ENCODE peak calls at places on chromosomes 5 and 9, in five cellular contexts. O is Panc1, Y is pancreas, B is esophagus muscularis mucosa, D is heart left ventricle. Q is an unnamed sample.

GRCh38 chr5:139335811-139336210 is 5.8 kb upstream of the PAIP2 start:
- DNase-seq in O (no peak), Y (no peak), B (no peak), D (no peak), Q (no peak)

GRCh38 chr9:69546265-69546664 is 125.9 kb downstream of the APBA1 start:
- DNase-seq in O (no peak), Y (no peak), B (no peak), D (no peak), Q (no peak)

GRCh38 chr9:128555180-128555721 is 2.9 kb downstream of the SPTAN1 start:
- DNase-seq in O (peak; percentile 47), Y (no peak), B (no peak), D (no peak), Q (peak; percentile 39)

GRCh38 chr9:123996731-123997421 is 14.7 kb upstream of the LHX2 start:
- DNase-seq in O (no peak), Y (no peak), B (no peak), D (no peak), Q (peak; percentile 36)

GRCh38 chr5:78979899-78980298 is 5.2 kb downstream of the ARSB start:
- DNase-seq in O (no peak), Y (no peak), B (no peak), D (no peak), Q (no peak)

GRCh38 chr5:149228610-149229297 is 42.9 kb upstream of the AFAP1L1 start:
- DNase-seq in O (peak; percentile 38), Y (no peak), B (no peak), D (peak; percentile 68), Q (peak; percentile 49)

GRCh38 chr9:125961037-125961436 is 213.9 kb downstream of the PBX3 start:
- DNase-seq in O (no peak), Y (no peak), B (no peak), D (no peak), Q (no peak)

GRCh38 chr9:87678650-87679355 is 47.1 kb upstream of the CTSL start:
- DNase-seq in O (no peak), Y (no peak), B (peak; percentile 92), D (peak; percentile 64), Q (peak; percentile 54)

GRCh38 chr5:79011219-79011836 is 26.2 kb upstream of the ARSB start:
- DNase-seq in O (no peak), Y (no peak), B (no peak), D (no peak), Q (no peak)

GRCh38 chr5:7825630-7826029 is 25.3 kb downstream of the CFAP90 start:
- DNase-seq in O (no peak), Y (no peak), B (no peak), D (no peak), Q (no peak)

GRCh38 chr5:168987540-168988300 is 313.2 kb downstream of the SLIT3 start:
- DNase-seq in O (peak; percentile 57), Y (peak; percentile 69), B (no peak), D (peak; percentile 67), Q (peak; percentile 70)

GRCh38 chr5:67416986-67417385 is 220.4 kb upstream of the CD180 start:
- DNase-seq in O (no peak), Y (no peak), B (no peak), D (no peak), Q (no peak)

GRCh38 chr5:52822437-52822836 is 34.7 kb downstream of the ITGA1 start:
- DNase-seq in O (no peak), Y (no peak), B (no peak), D (peak; percentile 92), Q (no peak)

DNA sequence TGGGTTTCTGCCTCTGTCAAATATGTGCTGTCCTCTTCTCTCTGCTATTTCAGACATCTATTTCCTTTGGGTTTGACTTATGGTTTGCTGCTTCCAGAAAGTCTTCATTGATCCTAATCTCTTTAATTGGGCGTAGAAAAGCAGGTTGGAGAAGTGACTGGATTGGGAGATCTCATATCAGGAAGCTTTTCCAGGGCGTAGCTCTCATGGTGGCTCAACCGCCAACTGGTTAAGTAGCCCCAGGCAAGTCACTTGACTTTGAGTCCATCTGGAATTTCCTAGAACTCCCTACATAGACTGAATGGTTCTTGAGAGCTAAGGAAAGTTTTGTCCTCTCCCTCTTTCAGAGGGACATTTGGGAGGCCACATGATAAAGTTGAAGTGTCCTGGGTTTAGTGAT is 192.3 kb upstream of the GLRA1 start:
- DNase-seq in O (no peak), Y (no peak), B (no peak), D (no peak), Q (no peak)
- H3K4me3 ChIP-seq in O (no peak overlapping the region), Y (no peak overlapping the region), B (no peak overlapping the region), D (no peak overlapping the region), Q (no peak overlapping the region)

GRCh38 chr5:28305891-28306290 is 1267.5 kb upstream of the CDH9 start:
- DNase-seq in O (no peak), Y (no peak), B (no peak), D (no peak), Q (no peak)

GRCh38 chr5:28313543-28314334 is 1275.4 kb upstream of the CDH9 start:
- DNase-seq in O (no peak), Y (no peak), B (no peak), D (no peak), Q (no peak)

DNA sequence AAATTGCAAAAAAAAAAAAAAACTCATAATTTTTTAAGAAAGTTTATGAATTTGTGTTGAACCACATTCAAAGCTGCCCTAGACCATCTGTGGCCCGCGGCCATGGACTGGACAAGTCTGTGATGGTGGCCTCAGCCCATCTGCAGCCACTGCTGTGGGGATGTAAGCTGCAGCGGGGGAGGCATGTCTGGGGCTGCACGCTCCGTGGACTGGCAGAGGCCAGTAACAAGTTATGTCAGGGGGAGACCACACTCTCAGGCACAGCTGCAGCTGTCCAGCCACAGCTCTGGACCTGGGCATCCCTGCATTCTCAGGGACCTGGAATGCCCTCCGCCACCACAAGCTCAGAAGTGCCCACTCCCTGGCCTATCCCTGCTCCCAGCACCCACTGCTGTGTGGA is 1272.3 kb upstream of the CDH9 start:
- DNase-seq in O (no peak), Y (peak; percentile 24), B (no peak), D (no peak), Q (no peak)
- H3K4me1 ChIP-seq in O (peaks cover 2% of the 10 kb centered on the region), Y (no peaks in the 10 kb centered on the region), B (no peaks in the 10 kb centered on the region), D (no peaks in the 10 kb centered on the region), Q (no peaks in the 10 kb centered on the region)

GRCh38 chr5:115600771-115601170 is 1.5 kb downstream of the TICAM2 start:
- DNase-seq in O (no peak), Y (no peak), B (no peak), D (no peak), Q (no peak)

GRCh38 chr5:115599502-115599901 is 2.8 kb downstream of the TICAM2 start:
- DNase-seq in O (no peak), Y (no peak), B (no peak), D (peak; percentile 53), Q (no peak)

GRCh38 chr5:115602585-115603125 is 376 bp upstream of the TICAM2 start:
- DNase-seq in O (no peak), Y (no peak), B (no peak), D (no peak), Q (no peak)

GRCh38 chr5:115599924-115600323 is 2.4 kb downstream of the TICAM2 start:
- DNase-seq in O (no peak), Y (no peak), B (no peak), D (no peak), Q (no peak)

DNA sequence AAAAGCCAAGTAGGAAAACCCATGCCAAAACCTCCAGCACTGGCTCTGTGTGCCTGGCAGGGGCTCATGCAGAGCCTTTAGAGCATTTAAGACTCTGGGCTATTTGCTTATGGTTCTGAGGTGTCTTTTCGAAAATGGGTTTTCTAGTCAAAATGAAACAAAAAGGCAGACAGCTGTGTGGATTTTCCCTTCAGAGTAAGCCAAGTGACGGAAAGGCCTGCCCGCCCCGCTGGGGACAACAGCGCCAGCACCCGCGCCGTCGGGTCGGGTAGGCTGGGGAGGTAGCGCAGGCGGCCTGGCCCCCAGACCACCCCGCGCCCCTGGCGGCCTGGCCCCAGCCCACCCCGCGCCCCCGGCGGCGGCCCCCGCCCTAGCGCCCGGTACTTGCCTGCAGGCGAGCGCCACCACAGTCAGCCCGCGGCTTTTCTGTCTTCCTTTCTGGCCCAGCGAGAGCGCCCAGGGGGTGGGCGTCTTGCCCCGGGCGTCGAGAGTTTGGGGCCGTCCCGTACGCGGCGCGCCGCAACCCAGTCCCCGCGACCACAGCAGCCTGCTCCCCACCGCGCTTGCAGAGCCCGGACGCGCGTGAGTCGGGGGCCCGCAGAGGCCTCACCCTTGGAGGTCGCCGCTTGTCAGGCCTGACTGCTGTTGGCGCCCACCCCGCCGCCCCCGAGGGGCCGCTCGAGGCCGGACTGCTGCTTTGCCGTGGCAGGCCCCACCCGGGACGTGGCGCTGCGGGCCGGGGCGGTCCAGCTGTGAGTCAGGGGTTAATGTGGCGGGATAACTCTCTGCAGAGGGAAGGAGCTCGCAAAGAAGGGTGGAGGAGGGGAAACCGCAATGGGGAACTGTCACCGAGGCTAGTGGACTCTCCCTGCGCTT is at the start of gene TICAM2:
- DNase-seq in O (no peak), Y (peak; percentile 84), B (no peak), D (peak; percentile 80), Q (peak; percentile 69)
- TF ChIP-seq CTCF in O (peak; percentile 49), Y (peak; percentile 16), B (no peak), D (peak; percentile 50), Q (peak; percentile 10)

DNA sequence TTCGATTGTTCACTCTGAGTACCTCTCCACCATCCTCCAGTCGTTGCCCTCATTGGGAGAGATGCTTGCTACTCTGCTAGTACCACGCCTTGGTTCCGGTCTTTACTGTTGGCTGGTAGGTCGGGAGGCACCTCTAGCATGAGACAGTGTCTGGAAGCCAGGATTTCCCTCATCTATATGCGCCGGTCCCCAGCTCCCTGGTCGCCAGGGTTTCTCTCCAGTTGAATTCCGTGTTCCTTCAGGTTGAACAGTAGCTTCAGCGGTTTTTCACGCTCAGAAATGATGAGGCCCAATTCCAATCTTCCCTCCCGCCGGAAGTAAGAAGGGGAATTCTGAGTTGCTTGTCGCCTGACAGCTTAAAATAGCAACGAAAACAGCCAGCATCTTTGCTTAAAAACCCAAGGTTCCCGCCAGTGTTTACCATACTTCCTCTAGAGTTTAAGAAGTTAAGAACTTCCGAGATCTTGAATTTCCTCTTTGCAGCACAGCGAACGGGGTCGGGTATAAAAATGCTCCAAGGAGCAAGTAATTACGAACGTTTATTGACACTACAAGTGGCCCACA is 1.3 kb upstream of the ST8SIA4 start:
- DNase-seq in O (no peak), Y (no peak), B (no peak), D (peak; percentile 29), Q (peak; percentile 32)
- H3K4me3 ChIP-seq in O (no peak overlapping the region), Y (peak overlapping the region; percentile 22), B (peak overlapping the region; percentile 56), D (peak overlapping the region; percentile 67), Q (peak overlapping the region; percentile 35)

DNA sequence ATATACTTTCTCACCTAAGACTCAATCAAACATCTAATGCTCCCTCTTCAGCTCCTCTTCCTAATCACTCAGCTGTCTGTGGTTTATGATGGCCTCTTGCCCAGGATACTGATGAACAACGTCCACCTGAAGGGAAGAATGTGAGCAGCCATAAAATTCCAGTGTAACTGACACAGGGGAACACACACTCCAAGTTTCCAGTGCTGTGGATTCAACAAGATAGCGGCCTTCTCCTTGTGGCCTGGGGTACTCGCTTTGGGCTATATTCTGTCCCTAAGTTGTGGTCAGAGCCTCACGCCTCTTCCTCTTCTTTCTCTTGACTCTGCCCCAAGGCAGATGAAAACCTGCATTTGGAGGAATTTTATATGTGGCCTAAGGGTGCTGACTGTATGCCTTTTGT is 11.7 kb downstream of the B4GALT1 start:
- DNase-seq in O (no peak), Y (no peak), B (no peak), D (no peak), Q (no peak)
- H3K4me1 ChIP-seq in O (peaks cover 62% of the 10 kb centered on the region), Y (peaks cover 11% of the 10 kb centered on the region), B (peaks cover 77% of the 10 kb centered on the region), D (peaks cover 69% of the 10 kb centered on the region), Q (peaks cover 68% of the 10 kb centered on the region)

GRCh38 chr9:136838314-136839228 is 3.7 kb upstream of the AJM1 start:
- DNase-seq in O (no peak), Y (peak; percentile 72), B (no peak), D (no peak), Q (no peak)
- TF ChIP-seq CTCF in O (no peak), Y (no peak), B (no peak), D (no peak), Q (no peak)

GRCh38 chr9:137126786-137127185 is 12.2 kb upstream of the GRIN1 start:
- DNase-seq in O (no peak), Y (no peak), B (no peak), D (no peak), Q (no peak)
- H3K4me3 ChIP-seq in O (no peak overlapping the region), Y (peak overlapping the region; percentile 79), B (no peak overlapping the region), D (peak overlapping the region; percentile 30), Q (no peak overlapping the region)

Q was measured in lung.